ENCODE peak calls at places on chromosomes 16 and 17, in six cellular contexts. One of them, this sample, is unnamed.

GRCh38 chr16:63447121-63447520 is 1410.9 kb upstream of the CDH8 start:
- DNase-seq in type B pancreatic cell: no peak
- DNase-seq in CD4-positive, alpha-beta T cell: no peak
- DNase-seq in psoas muscle: no peak
- DNase-seq in glutamatergic neuron: no peak
- DNase-seq in GM10248: no peak
- DNase-seq in this sample: no peak

GRCh38 chr17:14791221-14791620 is 473.9 kb downstream of the PMP22 start:
- DNase-seq in type B pancreatic cell: no peak
- DNase-seq in CD4-positive, alpha-beta T cell: no peak
- DNase-seq in psoas muscle: no peak
- DNase-seq in glutamatergic neuron: no peak
- DNase-seq in GM10248: no peak
- DNase-seq in this sample: no peak

GRCh38 chr17:66190738-66191606 is 961 bp downstream of the CEP112 start:
- DNase-seq in type B pancreatic cell: no peak
- DNase-seq in CD4-positive, alpha-beta T cell: no peak
- DNase-seq in psoas muscle: no peak
- DNase-seq in glutamatergic neuron: no peak
- DNase-seq in GM10248: no peak
- DNase-seq in this sample: no peak

GRCh38 chr17:77315010-77315409 is 174.2 kb downstream of the SEC14L1 start:
- DNase-seq in type B pancreatic cell: no peak
- DNase-seq in CD4-positive, alpha-beta T cell: peak
- DNase-seq in psoas muscle: no peak
- DNase-seq in glutamatergic neuron: peak
- DNase-seq in GM10248: no peak
- DNase-seq in this sample: no peak

GRCh38 chr17:45334231-45334630 is 17.4 kb upstream of the MAP3K14 start:
- DNase-seq in type B pancreatic cell: no peak
- DNase-seq in CD4-positive, alpha-beta T cell: no peak
- DNase-seq in psoas muscle: no peak
- DNase-seq in glutamatergic neuron: no peak
- DNase-seq in GM10248: no peak
- DNase-seq in this sample: no peak

GRCh38 chr16:69890114-69890890 is 60.8 kb upstream of the CLEC18A start:
- DNase-seq in type B pancreatic cell: peak
- DNase-seq in CD4-positive, alpha-beta T cell: no peak
- DNase-seq in psoas muscle: peak
- DNase-seq in glutamatergic neuron: peak
- DNase-seq in GM10248: no peak
- DNase-seq in this sample: no peak

GRCh38 chr17:80294210-80294609 is 33.6 kb downstream of the RNF213 start:
- DNase-seq in type B pancreatic cell: no peak
- DNase-seq in CD4-positive, alpha-beta T cell: no peak
- DNase-seq in psoas muscle: peak
- DNase-seq in glutamatergic neuron: peak
- DNase-seq in GM10248: no peak
- DNase-seq in this sample: no peak

GRCh38 chr17:49209061-49209571 is 1.3 kb downstream of the GNGT2 start:
- DNase-seq in type B pancreatic cell: no peak
- DNase-seq in CD4-positive, alpha-beta T cell: no peak
- DNase-seq in psoas muscle: no peak
- DNase-seq in glutamatergic neuron: no peak
- DNase-seq in GM10248: no peak
- DNase-seq in this sample: no peak

GRCh38 chr16:67857547-67858233 is 10.2 kb upstream of the CENPT start:
- DNase-seq in type B pancreatic cell: no peak
- DNase-seq in CD4-positive, alpha-beta T cell: peak
- DNase-seq in psoas muscle: peak
- DNase-seq in glutamatergic neuron: no peak
- DNase-seq in GM10248: no peak
- DNase-seq in this sample: no peak

GRCh38 chr17:14933676-14934075 is 331.4 kb downstream of the PMP22 start:
- DNase-seq in type B pancreatic cell: no peak
- DNase-seq in CD4-positive, alpha-beta T cell: no peak
- DNase-seq in psoas muscle: no peak
- DNase-seq in glutamatergic neuron: no peak
- DNase-seq in GM10248: no peak
- DNase-seq in this sample: no peak

GRCh38 chr17:35889818-35890773 is 9.9 kb upstream of the CCL5 start:
- DNase-seq in type B pancreatic cell: no peak
- DNase-seq in CD4-positive, alpha-beta T cell: no peak
- DNase-seq in psoas muscle: no peak
- DNase-seq in glutamatergic neuron: no peak
- DNase-seq in GM10248: no peak
- DNase-seq in this sample: no peak

GRCh38 chr17:30254150-30254549 is 18.7 kb upstream of the SLC6A4 start:
- DNase-seq in type B pancreatic cell: no peak
- DNase-seq in CD4-positive, alpha-beta T cell: no peak
- DNase-seq in psoas muscle: no peak
- DNase-seq in glutamatergic neuron: no peak
- DNase-seq in GM10248: no peak
- DNase-seq in this sample: no peak

GRCh38 chr16:2820836-2821482 is 3.9 kb downstream of the PRSS21 start:
- DNase-seq in type B pancreatic cell: no peak
- DNase-seq in CD4-positive, alpha-beta T cell: no peak
- DNase-seq in psoas muscle: no peak
- DNase-seq in glutamatergic neuron: no peak
- DNase-seq in GM10248: no peak
- DNase-seq in this sample: no peak

GRCh38 chr16:3878610-3879009 is 1.9 kb downstream of the CREBBP start:
- DNase-seq in type B pancreatic cell: no peak
- DNase-seq in CD4-positive, alpha-beta T cell: no peak
- DNase-seq in psoas muscle: no peak
- DNase-seq in glutamatergic neuron: no peak
- DNase-seq in GM10248: no peak
- DNase-seq in this sample: no peak

GRCh38 chr17:13106171-13106570 is 88.3 kb upstream of the ELAC2 start:
- DNase-seq in type B pancreatic cell: no peak
- DNase-seq in CD4-positive, alpha-beta T cell: no peak
- DNase-seq in psoas muscle: no peak
- DNase-seq in glutamatergic neuron: no peak
- DNase-seq in GM10248: no peak
- DNase-seq in this sample: no peak

GRCh38 chr17:70622382-70623260 is 453.3 kb downstream of the KCNJ2 start:
- DNase-seq in type B pancreatic cell: no peak
- DNase-seq in CD4-positive, alpha-beta T cell: no peak
- DNase-seq in psoas muscle: peak
- DNase-seq in glutamatergic neuron: peak
- DNase-seq in GM10248: peak
- DNase-seq in this sample: peak

GRCh38 chr16:79607587-79607986 is 7.0 kb upstream of the MAF start:
- DNase-seq in type B pancreatic cell: no peak
- DNase-seq in CD4-positive, alpha-beta T cell: no peak
- DNase-seq in psoas muscle: no peak
- DNase-seq in glutamatergic neuron: no peak
- DNase-seq in GM10248: no peak
- DNase-seq in this sample: no peak

GRCh38 chr16:30738984-30739951 is 9.0 kb upstream of the PHKG2 start:
- DNase-seq in type B pancreatic cell: no peak
- DNase-seq in CD4-positive, alpha-beta T cell: no peak
- DNase-seq in psoas muscle: no peak
- DNase-seq in glutamatergic neuron: no peak
- DNase-seq in GM10248: no peak
- DNase-seq in this sample: no peak

GRCh38 chr16:49693445-49693844 is 162.5 kb downstream of the ZNF423 start:
- DNase-seq in type B pancreatic cell: no peak
- DNase-seq in CD4-positive, alpha-beta T cell: no peak
- DNase-seq in psoas muscle: no peak
- DNase-seq in glutamatergic neuron: no peak
- DNase-seq in GM10248: no peak
- DNase-seq in this sample: no peak

GRCh38 chr16:77450790-77451487 is 16.1 kb upstream of the ADAMTS18 start:
- DNase-seq in type B pancreatic cell: no peak
- DNase-seq in CD4-positive, alpha-beta T cell: no peak
- DNase-seq in psoas muscle: no peak
- DNase-seq in glutamatergic neuron: no peak
- DNase-seq in GM10248: no peak
- DNase-seq in this sample: no peak

GRCh38 chr16:56700195-56700594 is 17.9 kb downstream of the MT1X start:
- DNase-seq in type B pancreatic cell: no peak
- DNase-seq in CD4-positive, alpha-beta T cell: no peak
- DNase-seq in psoas muscle: no peak
- DNase-seq in glutamatergic neuron: no peak
- DNase-seq in GM10248: no peak
- DNase-seq in this sample: no peak

GRCh38 chr17:76530489-76530814 is 7.1 kb downstream of the CYGB start:
- DNase-seq in type B pancreatic cell: no peak
- DNase-seq in CD4-positive, alpha-beta T cell: no peak
- DNase-seq in psoas muscle: peak
- DNase-seq in glutamatergic neuron: no peak
- DNase-seq in GM10248: no peak
- DNase-seq in this sample: no peak

GRCh38 chr17:45222994-45223540 is 1.4 kb downstream of the FMNL1 start:
- DNase-seq in type B pancreatic cell: no peak
- DNase-seq in CD4-positive, alpha-beta T cell: no peak
- DNase-seq in psoas muscle: no peak
- DNase-seq in glutamatergic neuron: peak
- DNase-seq in GM10248: no peak
- DNase-seq in this sample: peak

GRCh38 chr17:3596804-3597464 is 12.3 kb downstream of the TRPV1 start:
- DNase-seq in type B pancreatic cell: no peak
- DNase-seq in CD4-positive, alpha-beta T cell: no peak
- DNase-seq in psoas muscle: peak
- DNase-seq in glutamatergic neuron: peak
- DNase-seq in GM10248: no peak
- DNase-seq in this sample: no peak

GRCh38 chr17:42879596-42879985 is 21.0 kb upstream of the G6PC1 start:
- DNase-seq in type B pancreatic cell: no peak
- DNase-seq in CD4-positive, alpha-beta T cell: no peak
- DNase-seq in psoas muscle: no peak
- DNase-seq in glutamatergic neuron: no peak
- DNase-seq in GM10248: no peak
- DNase-seq in this sample: no peak

GRCh38 chr17:42878123-42878880 is 22.3 kb upstream of the G6PC1 start:
- DNase-seq in type B pancreatic cell: no peak
- DNase-seq in CD4-positive, alpha-beta T cell: no peak
- DNase-seq in psoas muscle: no peak
- DNase-seq in glutamatergic neuron: no peak
- DNase-seq in GM10248: no peak
- DNase-seq in this sample: no peak

GRCh38 chr17:42878924-42879595 is 21.5 kb upstream of the G6PC1 start:
- DNase-seq in type B pancreatic cell: no peak
- DNase-seq in CD4-positive, alpha-beta T cell: no peak
- DNase-seq in psoas muscle: no peak
- DNase-seq in glutamatergic neuron: no peak
- DNase-seq in GM10248: no peak
- DNase-seq in this sample: no peak

GRCh38 chr17:42873321-42873720 is 22.3 kb downstream of the AOC3 start:
- DNase-seq in type B pancreatic cell: no peak
- DNase-seq in CD4-positive, alpha-beta T cell: no peak
- DNase-seq in psoas muscle: no peak
- DNase-seq in glutamatergic neuron: no peak
- DNase-seq in GM10248: no peak
- DNase-seq in this sample: no peak

GRCh38 chr17:42877037-42877436 is 23.6 kb upstream of the G6PC1 start:
- DNase-seq in type B pancreatic cell: no peak
- DNase-seq in CD4-positive, alpha-beta T cell: no peak
- DNase-seq in psoas muscle: no peak
- DNase-seq in glutamatergic neuron: no peak
- DNase-seq in GM10248: no peak
- DNase-seq in this sample: no peak
- TF ChIP-seq CTCF in type B pancreatic cell: no peak
- TF ChIP-seq CTCF in CD4-positive, alpha-beta T cell: no peak
- TF ChIP-seq CTCF in psoas muscle: no peak
- TF ChIP-seq CTCF in glutamatergic neuron: no peak
- TF ChIP-seq CTCF in GM10248: no peak
- TF ChIP-seq CTCF in this sample: no peak

DNA sequence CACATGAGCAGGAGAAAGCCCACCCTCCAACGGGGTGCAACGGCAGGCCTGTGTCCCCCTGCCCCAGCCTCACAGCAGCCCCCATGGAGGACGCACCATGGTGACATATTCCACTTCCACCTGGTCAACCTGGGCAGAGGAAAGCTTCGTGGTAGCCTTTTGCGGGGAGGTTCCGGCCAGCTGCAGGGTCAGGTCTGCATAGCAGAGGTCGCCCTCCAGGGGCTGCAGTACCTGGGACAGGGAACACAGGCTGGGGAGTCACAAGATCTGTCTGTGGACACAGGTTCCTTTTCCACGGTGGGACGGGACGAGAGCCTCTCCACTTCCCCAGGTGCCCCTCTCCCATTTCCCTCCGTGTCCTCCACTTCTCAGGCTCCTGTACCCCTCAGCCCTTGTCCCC is 17.1 kb downstream of the CD300LF start:
- DNase-seq in type B pancreatic cell: no peak
- DNase-seq in CD4-positive, alpha-beta T cell: no peak
- DNase-seq in psoas muscle: no peak
- DNase-seq in glutamatergic neuron: no peak
- DNase-seq in GM10248: no peak
- DNase-seq in this sample: no peak
- TF ChIP-seq CTCF in type B pancreatic cell: no peak
- TF ChIP-seq CTCF in CD4-positive, alpha-beta T cell: no peak
- TF ChIP-seq CTCF in psoas muscle: no peak
- TF ChIP-seq CTCF in glutamatergic neuron: no peak
- TF ChIP-seq CTCF in GM10248: no peak
- TF ChIP-seq CTCF in this sample: no peak

GRCh38 chr17:81831957-81832607 is 1.0 kb downstream of the MCRIP1 start:
- DNase-seq in type B pancreatic cell: no peak
- DNase-seq in CD4-positive, alpha-beta T cell: peak
- DNase-seq in psoas muscle: peak
- DNase-seq in glutamatergic neuron: no peak
- DNase-seq in GM10248: no peak
- DNase-seq in this sample: no peak
- TF ChIP-seq CTCF in type B pancreatic cell: no peak
- TF ChIP-seq CTCF in CD4-positive, alpha-beta T cell: no peak
- TF ChIP-seq CTCF in psoas muscle: no peak
- TF ChIP-seq CTCF in glutamatergic neuron: no peak
- TF ChIP-seq CTCF in GM10248: no peak
- TF ChIP-seq CTCF in this sample: no peak

GRCh38 chr17:19877546-19877945 is 9.8 kb upstream of the ULK2 start:
- DNase-seq in type B pancreatic cell: no peak
- DNase-seq in CD4-positive, alpha-beta T cell: no peak
- DNase-seq in psoas muscle: no peak
- DNase-seq in glutamatergic neuron: no peak
- DNase-seq in GM10248: no peak
- DNase-seq in this sample: no peak
- TF ChIP-seq CTCF in type B pancreatic cell: no peak
- TF ChIP-seq CTCF in CD4-positive, alpha-beta T cell: no peak
- TF ChIP-seq CTCF in psoas muscle: no peak
- TF ChIP-seq CTCF in glutamatergic neuron: no peak
- TF ChIP-seq CTCF in GM10248: no peak
- TF ChIP-seq CTCF in this sample: no peak

DNA sequence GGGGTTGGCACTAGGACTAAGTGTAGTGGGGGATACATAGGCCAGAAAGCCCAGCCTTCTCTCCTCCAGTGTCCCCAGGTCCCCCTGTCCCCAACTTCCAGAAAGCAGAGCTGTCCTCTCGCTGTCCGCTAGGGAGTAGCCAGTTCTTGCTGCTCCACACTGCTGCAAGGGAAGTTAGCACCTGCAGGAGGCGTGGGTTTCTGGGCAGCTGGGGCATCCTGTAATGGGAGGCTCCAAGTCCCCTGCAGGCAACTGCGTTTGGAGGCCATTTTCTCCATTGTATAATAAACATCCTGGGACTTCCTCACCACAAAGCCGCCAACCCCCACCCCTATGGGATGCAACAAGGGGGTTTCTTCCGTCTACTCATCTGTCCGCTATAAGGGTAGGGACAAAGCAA is 1.7 kb downstream of the RPRML start:
- DNase-seq in type B pancreatic cell: no peak
- DNase-seq in CD4-positive, alpha-beta T cell: no peak
- DNase-seq in psoas muscle: no peak
- DNase-seq in glutamatergic neuron: peak
- DNase-seq in GM10248: no peak
- DNase-seq in this sample: no peak
- TF ChIP-seq CTCF in type B pancreatic cell: peak
- TF ChIP-seq CTCF in CD4-positive, alpha-beta T cell: no peak
- TF ChIP-seq CTCF in psoas muscle: no peak
- TF ChIP-seq CTCF in glutamatergic neuron: peak
- TF ChIP-seq CTCF in GM10248: no peak
- TF ChIP-seq CTCF in this sample: peak

This sample was measured in D721Med.